ENCODE peak calls at places on chromosomes 4 and X, in ten cellular contexts. One of them, this sample, is unnamed.
A peak's percentile ranks its signal among the peaks of the same experiment; 100 is the strongest.

GRCh38 chr4:86640469-86640868 is 46.4 kb downstream of the PTPN13 start:
- DNase-seq in NCI-H2171 treated with DMSO at 0.1 percent for 48 hours: no peak
- DNase-seq in GM10248: no peak
- DNase-seq in D341Med: peak; percentile 50
- DNase-seq in pancreas: no peak
- DNase-seq in EL: peak; percentile 12
- DNase-seq in GM23248: peak; percentile 38
- DNase-seq in hippocampal formation: no peak
- DNase-seq in T follicular helper cell: no peak
- DNase-seq in activated CD8-positive, alpha-beta memory T cell treated with anti-CD3 and anti-CD28 coated beads for 24 hours: no peak
- DNase-seq in this sample: no peak

GRCh38 chr4:43425206-43425605 is 532.7 kb downstream of the GRXCR1 start:
- DNase-seq in NCI-H2171 treated with DMSO at 0.1 percent for 48 hours: no peak
- DNase-seq in GM10248: no peak
- DNase-seq in D341Med: no peak
- DNase-seq in pancreas: no peak
- DNase-seq in EL: no peak
- DNase-seq in GM23248: no peak
- DNase-seq in hippocampal formation: no peak
- DNase-seq in T follicular helper cell: no peak
- DNase-seq in activated CD8-positive, alpha-beta memory T cell treated with anti-CD3 and anti-CD28 coated beads for 24 hours: no peak
- DNase-seq in this sample: no peak

GRCh38 chrX:38312436-38312835 is 14.9 kb downstream of the RPGR start:
- DNase-seq in NCI-H2171 treated with DMSO at 0.1 percent for 48 hours: no peak
- DNase-seq in GM10248: no peak
- DNase-seq in D341Med: no peak
- DNase-seq in pancreas: no peak
- DNase-seq in EL: peak; percentile 81
- DNase-seq in GM23248: peak; percentile 83
- DNase-seq in hippocampal formation: no peak
- DNase-seq in T follicular helper cell: no peak
- DNase-seq in activated CD8-positive, alpha-beta memory T cell treated with anti-CD3 and anti-CD28 coated beads for 24 hours: no peak
- DNase-seq in this sample: no peak

GRCh38 chrX:125810856-125811255 is 355.2 kb downstream of the DCAF12L2 start:
- DNase-seq in NCI-H2171 treated with DMSO at 0.1 percent for 48 hours: no peak
- DNase-seq in GM10248: no peak
- DNase-seq in D341Med: no peak
- DNase-seq in pancreas: no peak
- DNase-seq in EL: no peak
- DNase-seq in GM23248: no peak
- DNase-seq in hippocampal formation: no peak
- DNase-seq in T follicular helper cell: no peak
- DNase-seq in activated CD8-positive, alpha-beta memory T cell treated with anti-CD3 and anti-CD28 coated beads for 24 hours: no peak
- DNase-seq in this sample: no peak

GRCh38 chr4:8383016-8383415 is 57.5 kb downstream of the ACOX3 start:
- DNase-seq in NCI-H2171 treated with DMSO at 0.1 percent for 48 hours: peak; percentile 42
- DNase-seq in GM10248: no peak
- DNase-seq in D341Med: no peak
- DNase-seq in pancreas: no peak
- DNase-seq in EL: no peak
- DNase-seq in GM23248: no peak
- DNase-seq in hippocampal formation: no peak
- DNase-seq in T follicular helper cell: no peak
- DNase-seq in activated CD8-positive, alpha-beta memory T cell treated with anti-CD3 and anti-CD28 coated beads for 24 hours: no peak
- DNase-seq in this sample: no peak

GRCh38 chr4:24322986-24323385 is 261.4 kb downstream of the DHX15 start:
- DNase-seq in NCI-H2171 treated with DMSO at 0.1 percent for 48 hours: no peak
- DNase-seq in GM10248: no peak
- DNase-seq in D341Med: no peak
- DNase-seq in pancreas: no peak
- DNase-seq in EL: no peak
- DNase-seq in GM23248: no peak
- DNase-seq in hippocampal formation: no peak
- DNase-seq in T follicular helper cell: no peak
- DNase-seq in activated CD8-positive, alpha-beta memory T cell treated with anti-CD3 and anti-CD28 coated beads for 24 hours: no peak
- DNase-seq in this sample: no peak

GRCh38 chr4:152112116-152112515 is 351.3 kb upstream of the GATB start:
- DNase-seq in NCI-H2171 treated with DMSO at 0.1 percent for 48 hours: no peak
- DNase-seq in GM10248: no peak
- DNase-seq in D341Med: no peak
- DNase-seq in pancreas: no peak
- DNase-seq in EL: no peak
- DNase-seq in GM23248: no peak
- DNase-seq in hippocampal formation: no peak
- DNase-seq in T follicular helper cell: no peak
- DNase-seq in activated CD8-positive, alpha-beta memory T cell treated with anti-CD3 and anti-CD28 coated beads for 24 hours: no peak
- DNase-seq in this sample: no peak

GRCh38 chr4:156898373-156899117 is 73.1 kb downstream of the PDGFC start:
- DNase-seq in NCI-H2171 treated with DMSO at 0.1 percent for 48 hours: no peak
- DNase-seq in GM10248: no peak
- DNase-seq in D341Med: no peak
- DNase-seq in pancreas: no peak
- DNase-seq in EL: peak; percentile 3
- DNase-seq in GM23248: peak; percentile 26
- DNase-seq in hippocampal formation: peak; percentile 2
- DNase-seq in T follicular helper cell: no peak
- DNase-seq in activated CD8-positive, alpha-beta memory T cell treated with anti-CD3 and anti-CD28 coated beads for 24 hours: no peak
- DNase-seq in this sample: no peak

GRCh38 chr4:48633657-48634056 is 143.6 kb downstream of the ZAR1 start:
- DNase-seq in NCI-H2171 treated with DMSO at 0.1 percent for 48 hours: no peak
- DNase-seq in GM10248: no peak
- DNase-seq in D341Med: no peak
- DNase-seq in pancreas: no peak
- DNase-seq in EL: no peak
- DNase-seq in GM23248: no peak
- DNase-seq in hippocampal formation: no peak
- DNase-seq in T follicular helper cell: no peak
- DNase-seq in activated CD8-positive, alpha-beta memory T cell treated with anti-CD3 and anti-CD28 coated beads for 24 hours: no peak
- DNase-seq in this sample: no peak

GRCh38 chr4:173529505-173530325 is at the start of gene HAND2:
- DNase-seq in NCI-H2171 treated with DMSO at 0.1 percent for 48 hours: peak; percentile 71
- DNase-seq in GM10248: no peak
- DNase-seq in D341Med: peak; percentile 75
- DNase-seq in pancreas: no peak
- DNase-seq in EL: peak; percentile 68
- DNase-seq in GM23248: peak; percentile 97
- DNase-seq in hippocampal formation: no peak
- DNase-seq in T follicular helper cell: no peak
- DNase-seq in activated CD8-positive, alpha-beta memory T cell treated with anti-CD3 and anti-CD28 coated beads for 24 hours: peak; percentile 58
- DNase-seq in this sample: peak; percentile 69

GRCh38 chrX:9337056-9337455 is 127.8 kb upstream of the TBL1X start:
- DNase-seq in NCI-H2171 treated with DMSO at 0.1 percent for 48 hours: peak; percentile 65
- DNase-seq in GM10248: no peak
- DNase-seq in D341Med: no peak
- DNase-seq in pancreas: no peak
- DNase-seq in EL: peak; percentile 20
- DNase-seq in GM23248: peak; percentile 76
- DNase-seq in hippocampal formation: peak; percentile 43
- DNase-seq in T follicular helper cell: no peak
- DNase-seq in activated CD8-positive, alpha-beta memory T cell treated with anti-CD3 and anti-CD28 coated beads for 24 hours: no peak
- DNase-seq in this sample: no peak

GRCh38 chr4:52659016-52659721 is at the start of gene USP46:
- DNase-seq in NCI-H2171 treated with DMSO at 0.1 percent for 48 hours: peak; percentile 13
- DNase-seq in GM10248: peak; percentile 92
- DNase-seq in D341Med: peak; percentile 90
- DNase-seq in pancreas: peak; percentile 75
- DNase-seq in EL: peak; percentile 78
- DNase-seq in GM23248: peak; percentile 90
- DNase-seq in hippocampal formation: peak; percentile 78
- DNase-seq in T follicular helper cell: peak; percentile 14
- DNase-seq in activated CD8-positive, alpha-beta memory T cell treated with anti-CD3 and anti-CD28 coated beads for 24 hours: peak; percentile 78
- DNase-seq in this sample: peak; percentile 79

GRCh38 chr4:16297003-16297402 is 70.7 kb upstream of the TAPT1 start:
- DNase-seq in NCI-H2171 treated with DMSO at 0.1 percent for 48 hours: no peak
- DNase-seq in GM10248: no peak
- DNase-seq in D341Med: no peak
- DNase-seq in pancreas: no peak
- DNase-seq in EL: no peak
- DNase-seq in GM23248: peak; percentile 2
- DNase-seq in hippocampal formation: no peak
- DNase-seq in T follicular helper cell: no peak
- DNase-seq in activated CD8-positive, alpha-beta memory T cell treated with anti-CD3 and anti-CD28 coated beads for 24 hours: no peak
- DNase-seq in this sample: no peak

GRCh38 chr4:2259036-2259540 is 2.8 kb downstream of the MXD4 start:
- DNase-seq in NCI-H2171 treated with DMSO at 0.1 percent for 48 hours: no peak
- DNase-seq in GM10248: no peak
- DNase-seq in D341Med: no peak
- DNase-seq in pancreas: peak; percentile 19
- DNase-seq in EL: no peak
- DNase-seq in GM23248: no peak
- DNase-seq in hippocampal formation: no peak
- DNase-seq in T follicular helper cell: no peak
- DNase-seq in activated CD8-positive, alpha-beta memory T cell treated with anti-CD3 and anti-CD28 coated beads for 24 hours: peak; percentile 46
- DNase-seq in this sample: no peak

GRCh38 chr4:123821861-123822260 is 425.3 kb downstream of the SPRY1 start:
- DNase-seq in NCI-H2171 treated with DMSO at 0.1 percent for 48 hours: no peak
- DNase-seq in GM10248: no peak
- DNase-seq in D341Med: no peak
- DNase-seq in pancreas: no peak
- DNase-seq in EL: peak; percentile 26
- DNase-seq in GM23248: no peak
- DNase-seq in hippocampal formation: no peak
- DNase-seq in T follicular helper cell: no peak
- DNase-seq in activated CD8-positive, alpha-beta memory T cell treated with anti-CD3 and anti-CD28 coated beads for 24 hours: no peak
- DNase-seq in this sample: peak; percentile 59

GRCh38 chr4:74181225-74181624 is 23.3 kb downstream of the MTHFD2L start:
- DNase-seq in NCI-H2171 treated with DMSO at 0.1 percent for 48 hours: no peak
- DNase-seq in GM10248: no peak
- DNase-seq in D341Med: no peak
- DNase-seq in pancreas: no peak
- DNase-seq in EL: peak; percentile 37
- DNase-seq in GM23248: peak; percentile 87
- DNase-seq in hippocampal formation: no peak
- DNase-seq in T follicular helper cell: no peak
- DNase-seq in activated CD8-positive, alpha-beta memory T cell treated with anti-CD3 and anti-CD28 coated beads for 24 hours: no peak
- DNase-seq in this sample: no peak

GRCh38 chr4:80535551-80535950 is 200.0 kb downstream of the CFAP299 start:
- DNase-seq in NCI-H2171 treated with DMSO at 0.1 percent for 48 hours: no peak
- DNase-seq in GM10248: no peak
- DNase-seq in D341Med: no peak
- DNase-seq in pancreas: no peak
- DNase-seq in EL: no peak
- DNase-seq in GM23248: peak; percentile 35
- DNase-seq in hippocampal formation: no peak
- DNase-seq in T follicular helper cell: no peak
- DNase-seq in activated CD8-positive, alpha-beta memory T cell treated with anti-CD3 and anti-CD28 coated beads for 24 hours: no peak
- DNase-seq in this sample: no peak

GRCh38 chr4:118348886-118349285 is 3.9 kb downstream of the PRSS12 start:
- DNase-seq in NCI-H2171 treated with DMSO at 0.1 percent for 48 hours: peak; percentile 13
- DNase-seq in GM10248: no peak
- DNase-seq in D341Med: no peak
- DNase-seq in pancreas: no peak
- DNase-seq in EL: no peak
- DNase-seq in GM23248: no peak
- DNase-seq in hippocampal formation: no peak
- DNase-seq in T follicular helper cell: no peak
- DNase-seq in activated CD8-positive, alpha-beta memory T cell treated with anti-CD3 and anti-CD28 coated beads for 24 hours: no peak
- DNase-seq in this sample: no peak

GRCh38 chr4:14180983-14181601 is 553.6 kb upstream of the BOD1L1 start:
- DNase-seq in NCI-H2171 treated with DMSO at 0.1 percent for 48 hours: no peak
- DNase-seq in GM10248: no peak
- DNase-seq in D341Med: no peak
- DNase-seq in pancreas: peak; percentile 53
- DNase-seq in EL: peak; percentile 4
- DNase-seq in GM23248: no peak
- DNase-seq in hippocampal formation: no peak
- DNase-seq in T follicular helper cell: no peak
- DNase-seq in activated CD8-positive, alpha-beta memory T cell treated with anti-CD3 and anti-CD28 coated beads for 24 hours: no peak
- DNase-seq in this sample: no peak

GRCh38 chrX:57587607-57588006 is 4.2 kb upstream of the ZXDB start:
- DNase-seq in NCI-H2171 treated with DMSO at 0.1 percent for 48 hours: no peak
- DNase-seq in GM10248: peak; percentile 8
- DNase-seq in D341Med: no peak
- DNase-seq in pancreas: no peak
- DNase-seq in EL: no peak
- DNase-seq in GM23248: no peak
- DNase-seq in hippocampal formation: no peak
- DNase-seq in T follicular helper cell: no peak
- DNase-seq in activated CD8-positive, alpha-beta memory T cell treated with anti-CD3 and anti-CD28 coated beads for 24 hours: no peak
- DNase-seq in this sample: no peak

GRCh38 chr4:131427000-131427399 is 1722.1 kb upstream of the PCDH10 start:
- DNase-seq in NCI-H2171 treated with DMSO at 0.1 percent for 48 hours: no peak
- DNase-seq in GM10248: no peak
- DNase-seq in D341Med: no peak
- DNase-seq in pancreas: no peak
- DNase-seq in EL: no peak
- DNase-seq in GM23248: no peak
- DNase-seq in hippocampal formation: no peak
- DNase-seq in T follicular helper cell: no peak
- DNase-seq in activated CD8-positive, alpha-beta memory T cell treated with anti-CD3 and anti-CD28 coated beads for 24 hours: no peak
- DNase-seq in this sample: peak; percentile 2

GRCh38 chr4:21952549-21952948 is 4.0 kb upstream of the KCNIP4 start:
- DNase-seq in NCI-H2171 treated with DMSO at 0.1 percent for 48 hours: no peak
- DNase-seq in GM10248: peak; percentile 13
- DNase-seq in D341Med: no peak
- DNase-seq in pancreas: no peak
- DNase-seq in EL: no peak
- DNase-seq in GM23248: no peak
- DNase-seq in hippocampal formation: no peak
- DNase-seq in T follicular helper cell: no peak
- DNase-seq in activated CD8-positive, alpha-beta memory T cell treated with anti-CD3 and anti-CD28 coated beads for 24 hours: no peak
- DNase-seq in this sample: no peak

GRCh38 chrX:32933548-32933947 is 277.8 kb downstream of the DMD start:
- DNase-seq in NCI-H2171 treated with DMSO at 0.1 percent for 48 hours: no peak
- DNase-seq in GM10248: no peak
- DNase-seq in D341Med: no peak
- DNase-seq in pancreas: no peak
- DNase-seq in EL: no peak
- DNase-seq in GM23248: no peak
- DNase-seq in hippocampal formation: no peak
- DNase-seq in T follicular helper cell: no peak
- DNase-seq in activated CD8-positive, alpha-beta memory T cell treated with anti-CD3 and anti-CD28 coated beads for 24 hours: no peak
- DNase-seq in this sample: no peak

GRCh38 chr4:64617813-64618212 is 208.6 kb upstream of the TECRL start:
- DNase-seq in NCI-H2171 treated with DMSO at 0.1 percent for 48 hours: peak; percentile 45
- DNase-seq in GM10248: no peak
- DNase-seq in D341Med: peak; percentile 7
- DNase-seq in pancreas: no peak
- DNase-seq in EL: no peak
- DNase-seq in GM23248: no peak
- DNase-seq in hippocampal formation: peak; percentile 24
- DNase-seq in T follicular helper cell: no peak
- DNase-seq in activated CD8-positive, alpha-beta memory T cell treated with anti-CD3 and anti-CD28 coated beads for 24 hours: no peak
- DNase-seq in this sample: peak; percentile 39

GRCh38 chr4:6885953-6886557 is 23.6 kb upstream of the TBC1D14 start:
- DNase-seq in NCI-H2171 treated with DMSO at 0.1 percent for 48 hours: peak; percentile 47
- DNase-seq in GM10248: peak; percentile 45
- DNase-seq in D341Med: peak; percentile 71
- DNase-seq in pancreas: peak; percentile 65
- DNase-seq in EL: peak; percentile 53
- DNase-seq in GM23248: peak; percentile 90
- DNase-seq in hippocampal formation: peak; percentile 90
- DNase-seq in T follicular helper cell: no peak
- DNase-seq in activated CD8-positive, alpha-beta memory T cell treated with anti-CD3 and anti-CD28 coated beads for 24 hours: no peak
- DNase-seq in this sample: peak; percentile 34

GRCh38 chr4:120071192-120071795 is 4.6 kb upstream of the MAD2L1 start:
- DNase-seq in NCI-H2171 treated with DMSO at 0.1 percent for 48 hours: peak; percentile 13
- DNase-seq in GM10248: peak; percentile 36
- DNase-seq in D341Med: peak; percentile 31
- DNase-seq in pancreas: no peak
- DNase-seq in EL: peak; percentile 74
- DNase-seq in GM23248: peak; percentile 73
- DNase-seq in hippocampal formation: peak; percentile 36
- DNase-seq in T follicular helper cell: peak; percentile 50
- DNase-seq in activated CD8-positive, alpha-beta memory T cell treated with anti-CD3 and anti-CD28 coated beads for 24 hours: no peak
- DNase-seq in this sample: peak; percentile 64

GRCh38 chr4:52200339-52200725 is 149.2 kb downstream of the SPATA18 start:
- DNase-seq in NCI-H2171 treated with DMSO at 0.1 percent for 48 hours: no peak
- DNase-seq in GM10248: no peak
- DNase-seq in D341Med: no peak
- DNase-seq in pancreas: no peak
- DNase-seq in EL: no peak
- DNase-seq in GM23248: no peak
- DNase-seq in hippocampal formation: no peak
- DNase-seq in T follicular helper cell: no peak
- DNase-seq in activated CD8-positive, alpha-beta memory T cell treated with anti-CD3 and anti-CD28 coated beads for 24 hours: no peak
- DNase-seq in this sample: peak; percentile 14

GRCh38 chr4:145234086-145234694 is 53.8 kb upstream of the OTUD4 start:
- DNase-seq in NCI-H2171 treated with DMSO at 0.1 percent for 48 hours: peak; percentile 20
- DNase-seq in GM10248: peak; percentile 70
- DNase-seq in D341Med: peak; percentile 64
- DNase-seq in pancreas: peak; percentile 59
- DNase-seq in EL: peak; percentile 57
- DNase-seq in GM23248: peak; percentile 67
- DNase-seq in hippocampal formation: peak; percentile 23
- DNase-seq in T follicular helper cell: peak; percentile 25
- DNase-seq in activated CD8-positive, alpha-beta memory T cell treated with anti-CD3 and anti-CD28 coated beads for 24 hours: peak; percentile 70
- DNase-seq in this sample: peak; percentile 85

This sample was measured in GM23338.